ENCODE peak calls at places on chromosomes 1 and 21, in five cellular contexts. P, V, M, G and C are unnamed samples.

GRCh38 chr1:36323636-36324321 is at the start of gene EVA1B:
- DNase-seq in G (peak), V (no peak), M (peak), P (peak), C (peak)

GRCh38 chr1:199550384-199551067 is 477.0 kb upstream of the NR5A2 start:
- DNase-seq in M (no peak), G (no peak), V (no peak), P (no peak), C (no peak)

GRCh38 chr1:38941527-38942019 is at the start of gene RHBDL2:
- DNase-seq in M (no peak), P (peak), V (no peak), G (peak), C (no peak)

GRCh38 chr1:151612506-151613274 is 840 bp downstream of the SNX27 start:
- DNase-seq in V (no peak), M (no peak), G (peak), P (peak), C (no peak)

GRCh38 chr1:63968663-63969460 is 195.0 kb downstream of the ROR1 start:
- DNase-seq in V (no peak), M (no peak), G (no peak), P (no peak), C (no peak)

GRCh38 chr1:243294723-243295121 is 38.9 kb downstream of the SDCCAG8 start:
- DNase-seq in V (no peak), P (no peak), G (peak), M (no peak), C (no peak)

GRCh38 chr21:15617968-15618367 is 111.8 kb upstream of the USP25 start:
- DNase-seq in M (no peak), P (no peak), G (peak), V (no peak), C (no peak)

GRCh38 chr1:165117482-165117881 is 239.0 kb downstream of the LMX1A start:
- DNase-seq in G (no peak), V (no peak), M (no peak), P (no peak), C (no peak)

GRCh38 chr1:3984586-3984985 is 84.5 kb upstream of the C1orf174 start:
- DNase-seq in G (no peak), P (no peak), M (no peak), V (no peak), C (no peak)

GRCh38 chr1:174637487-174637886 is 189.7 kb downstream of the GPR52 start:
- DNase-seq in P (no peak), M (no peak), G (no peak), V (no peak), C (no peak)

GRCh38 chr1:45325816-45326506 is 734 bp upstream of the HPDL start:
- DNase-seq in P (no peak), M (no peak), V (no peak), G (no peak), C (no peak)

GRCh38 chr1:29426701-29427279 is 190.5 kb downstream of the PTPRU start:
- DNase-seq in G (no peak), V (no peak), M (no peak), P (no peak), C (no peak)

GRCh38 chr1:172450524-172450885 is 6.6 kb upstream of the PIGC start:
- DNase-seq in M (no peak), V (no peak), P (no peak), G (no peak), C (no peak)

GRCh38 chr1:22376976-22377375 is 74.7 kb upstream of the ZBTB40 start:
- DNase-seq in P (no peak), M (no peak), G (peak), V (no peak), C (no peak)

GRCh38 chr21:28337319-28337718 is 655.4 kb downstream of the LTN1 start:
- DNase-seq in M (no peak), G (peak), V (no peak), P (no peak), C (no peak)

GRCh38 chr1:36612881-36613280 is 130.2 kb upstream of the CSF3R start:
- DNase-seq in V (no peak), G (no peak), P (no peak), M (no peak), C (no peak)

GRCh38 chr1:24991242-24992037 is 61.4 kb upstream of the RUNX3 start:
- DNase-seq in V (no peak), G (no peak), P (no peak), M (no peak), C (no peak)

GRCh38 chr21:18614327-18614726 is 210.7 kb upstream of the TMPRSS15 start:
- DNase-seq in P (no peak), G (no peak), M (no peak), V (no peak), C (no peak)

GRCh38 chr21:46645840-46646239 is 10.4 kb downstream of the PRMT2 start:
- DNase-seq in V (no peak), P (no peak), G (no peak), M (no peak), C (no peak)

GRCh38 chr21:14866859-14867560 is 197.8 kb downstream of the NRIP1 start:
- DNase-seq in G (no peak), M (no peak), V (no peak), P (no peak), C (no peak)

GRCh38 chr1:176944606-176945005 is 219.9 kb downstream of the ASTN1 start:
- DNase-seq in P (no peak), V (no peak), M (no peak), G (no peak), C (no peak)

GRCh38 chr1:147723691-147724323 is 36.6 kb downstream of the GJA5 start:
- DNase-seq in P (no peak), V (no peak), M (peak), G (peak), C (no peak)

GRCh38 chr1:160104520-160104885 is 6.1 kb upstream of the IGSF8 start:
- DNase-seq in P (no peak), M (no peak), G (no peak), V (no peak), C (no peak)

GRCh38 chr21:41168391-41169257 is 664 bp downstream of the BACE2 start:
- DNase-seq in G (peak), P (peak), V (no peak), M (no peak), C (no peak)

GRCh38 chr1:186535388-186536133 is 74.6 kb upstream of the PDC start:
- DNase-seq in V (no peak), G (peak), M (no peak), P (no peak), C (no peak)

GRCh38 chr1:5996641-5997270 is 4.5 kb upstream of the NPHP4 start:
- DNase-seq in G (no peak), V (no peak), P (no peak), M (no peak), C (peak)

GRCh38 chr1:221396526-221396925 is 345.4 kb downstream of the DUSP10 start:
- DNase-seq in G (no peak), M (no peak), P (no peak), V (no peak), C (no peak)

GRCh38 chr1:16324456-16324890 is 27.8 kb downstream of the FBXO42 start:
- DNase-seq in V (peak), G (peak), M (no peak), P (peak), C (no peak)

GRCh38 chr21:15804247-15804985 is 74.6 kb downstream of the USP25 start:
- DNase-seq in P (no peak), V (no peak), G (no peak), M (no peak), C (no peak)

GRCh38 chr1:28129150-28129549 is 40.7 kb upstream of the EYA3 start:
- DNase-seq in P (no peak), M (no peak), G (peak), V (no peak), C (no peak)

GRCh38 chr1:208962867-208963266 is 620.6 kb upstream of the CAMK1G start:
- DNase-seq in M (no peak), P (no peak), G (no peak), V (no peak), C (no peak)

GRCh38 chr1:179151908-179152682 is 70.2 kb downstream of the TOR3A start:
- DNase-seq in P (no peak), M (no peak), V (no peak), G (no peak), C (no peak)

GRCh38 chr1:50667710-50668356 is 244.6 kb upstream of the DMRTA2 start:
- DNase-seq in V (no peak), P (no peak), M (no peak), G (no peak), C (no peak)

GRCh38 chr1:154614247-154614646 is 6.3 kb upstream of the ADAR start:
- DNase-seq in G (no peak), M (no peak), V (no peak), P (no peak), C (no peak)

GRCh38 chr1:71351438-71351837 is 270.6 kb upstream of the ZRANB2 start:
- DNase-seq in V (no peak), P (no peak), G (peak), M (no peak), C (no peak)

GRCh38 chr1:172719694-172720138 is 60.8 kb downstream of the FASLG start:
- DNase-seq in P (no peak), V (no peak), G (peak), M (peak), C (no peak)

GRCh38 chr21:39386194-39386593 is 37.3 kb upstream of the HMGN1 start:
- DNase-seq in G (no peak), P (no peak), V (no peak), M (no peak), C (no peak)
- H3K27ac ChIP-seq in G (peak), P (peak), V (peak), M (peak), C (peak)

DNA sequence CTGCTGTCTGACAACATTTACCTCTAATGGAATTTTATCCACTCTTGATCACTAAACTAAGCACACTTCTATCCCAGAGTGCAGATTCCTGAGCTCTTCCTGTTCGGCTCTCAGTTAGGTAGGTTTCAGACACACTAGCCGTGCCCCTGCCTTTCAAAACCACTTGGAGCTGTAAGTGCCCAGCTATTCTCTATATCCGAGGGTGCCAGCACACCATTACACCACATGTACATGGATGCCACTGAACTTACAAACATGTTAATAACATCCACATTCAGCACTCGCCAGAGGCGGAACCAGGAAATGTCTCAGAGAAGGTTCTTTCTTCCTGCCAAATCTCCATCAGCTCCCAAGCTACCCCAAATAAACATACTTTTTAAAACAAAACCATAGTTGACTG is 78.5 kb upstream of the CTTNBP2NL start:
- DNase-seq in V (no peak), P (peak), M (no peak), G (no peak), C (no peak)
- H3K27ac ChIP-seq in V (no peak), P (peak), M (no peak), G (no peak), C (no peak)

GRCh38 chr1:180925471-180926051 is 12.9 kb downstream of the KIAA1614 start:
- DNase-seq in V (no peak), P (no peak), M (no peak), G (no peak), C (no peak)
- H3K27ac ChIP-seq in V (no peak), P (no peak), M (no peak), G (no peak), C (no peak)

GRCh38 chr1:103492003-103492665 is 33.4 kb upstream of the RNPC3 start:
- DNase-seq in G (no peak), P (no peak), M (no peak), V (no peak), C (no peak)

GRCh38 chr1:103496014-103496635 is 29.4 kb upstream of the RNPC3 start:
- DNase-seq in G (no peak), V (no peak), M (no peak), P (no peak), C (no peak)

DNA sequence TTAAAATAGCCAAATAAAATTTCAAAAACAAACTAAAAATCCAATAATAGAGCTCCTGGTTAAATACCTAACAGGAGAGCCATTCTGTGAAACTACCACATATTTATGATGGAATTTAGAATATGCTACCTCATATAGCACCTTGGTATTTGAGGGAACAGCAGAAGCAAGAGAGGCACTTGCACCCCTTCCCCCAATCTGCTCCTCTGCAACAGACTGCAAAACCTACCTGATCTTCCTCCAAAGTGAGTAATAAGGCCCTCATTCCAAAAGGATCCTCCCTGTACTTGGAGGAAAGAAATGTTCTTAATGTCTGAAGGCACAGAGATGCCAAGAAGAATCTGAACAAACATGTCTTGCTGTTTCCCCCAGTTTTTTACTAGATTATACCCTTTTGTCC is 28.1 kb upstream of the RNPC3 start:
- DNase-seq in G (no peak), V (no peak), P (no peak), M (no peak), C (no peak)
- H3K27ac ChIP-seq in G (no peak), V (no peak), P (no peak), M (no peak), C (no peak)

GRCh38 chr21:42424848-42425602 is 21.3 kb downstream of the UBASH3A start:
- DNase-seq in P (no peak), G (no peak), M (peak), V (no peak), C (peak)
- H3K27ac ChIP-seq in P (no peak), G (no peak), M (peak), V (no peak), C (peak)

DNA sequence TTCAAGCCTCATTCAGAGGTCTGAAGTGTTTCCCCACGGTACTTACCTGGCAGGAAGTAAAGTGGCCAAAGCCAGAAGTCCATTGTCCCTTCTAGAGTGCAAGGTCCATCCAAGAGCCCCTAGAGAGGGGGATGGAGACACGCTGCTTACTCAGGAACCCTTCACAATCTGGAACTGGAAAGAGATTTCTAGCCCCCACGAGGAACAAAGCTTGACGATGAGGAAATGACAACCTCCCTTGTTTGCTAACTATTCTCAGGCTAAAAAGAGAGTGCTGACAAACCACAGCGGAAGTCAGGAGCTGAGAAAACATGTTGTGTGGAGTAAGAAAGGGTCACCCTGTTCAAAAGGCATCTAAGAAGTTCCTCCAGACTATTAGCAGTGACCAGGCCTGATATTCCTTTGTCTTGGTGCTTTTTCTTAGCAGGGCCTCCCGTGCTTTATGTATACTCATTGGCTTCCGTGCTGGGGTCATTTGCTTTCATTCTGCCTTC is at the start of gene FCMR:
- DNase-seq in G (no peak), V (no peak), M (peak), P (peak), C (no peak)
- H3K27ac ChIP-seq in G (no peak), V (no peak), M (peak), P (no peak), C (peak)

GRCh38 chr1:211009944-211010343 is 124.0 kb downstream of the KCNH1 start:
- DNase-seq in P (no peak), V (no peak), M (no peak), G (no peak), C (no peak)

GRCh38 chr1:211013346-211014240 is 120.4 kb downstream of the KCNH1 start:
- DNase-seq in G (no peak), P (no peak), V (no peak), M (no peak), C (no peak)

GRCh38 chr1:211007830-211008229 is 126.1 kb downstream of the KCNH1 start:
- DNase-seq in V (no peak), G (no peak), M (no peak), P (no peak), C (no peak)
- H3K27ac ChIP-seq in V (no peak), G (no peak), M (no peak), P (no peak), C (no peak)

DNA sequence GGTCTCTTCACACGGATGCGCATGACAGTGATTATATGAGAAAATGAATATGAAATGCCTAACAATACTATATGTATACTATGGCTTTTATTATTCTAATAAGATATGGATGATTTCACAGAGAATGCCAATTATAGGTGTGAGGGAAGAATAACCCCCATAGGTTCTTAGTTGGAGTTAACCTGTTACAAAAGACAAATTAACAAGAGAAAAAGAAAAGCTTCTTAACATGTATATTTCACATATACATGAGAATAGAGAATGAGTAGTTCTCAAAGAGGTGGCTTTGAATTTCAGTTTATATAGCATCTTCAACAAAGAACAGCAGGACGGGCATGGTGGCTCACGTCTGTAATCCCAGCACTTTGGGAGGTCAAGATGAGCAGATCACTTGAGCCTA is 24.0 kb upstream of the DMRTB1 start:
- DNase-seq in V (no peak), M (no peak), G (no peak), P (no peak), C (no peak)
- H3K27ac ChIP-seq in V (no peak), M (no peak), G (no peak), P (no peak), C (no peak)

DNA sequence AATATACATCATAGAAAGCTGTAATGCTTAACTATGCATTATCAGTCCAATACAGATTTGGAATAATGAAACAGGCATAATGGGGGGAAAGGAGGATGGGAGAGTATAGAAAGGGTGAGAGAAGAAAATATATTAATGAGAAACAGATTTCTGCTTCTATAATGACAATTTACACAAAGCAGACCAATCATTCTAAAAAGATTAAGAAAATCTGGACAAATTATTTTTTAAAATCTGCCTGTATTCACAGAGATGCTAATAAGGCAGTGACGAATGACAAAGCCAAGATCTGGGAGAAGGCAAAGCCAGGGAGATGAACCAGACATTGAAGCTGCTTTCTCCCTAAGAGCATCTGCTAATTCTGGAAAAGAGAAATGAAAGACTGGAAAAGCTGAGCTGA is 50.0 kb downstream of the SPATA6 start:
- DNase-seq in M (no peak), P (no peak), V (no peak), G (no peak), C (no peak)
- H3K27ac ChIP-seq in M (no peak), P (no peak), V (no peak), G (no peak), C (no peak)

GRCh38 chr1:211036701-211037494 is 97.0 kb downstream of the KCNH1 start:
- DNase-seq in P (no peak), M (no peak), G (peak), V (peak), C (no peak)
- H3K27ac ChIP-seq in P (no peak), M (no peak), G (no peak), V (no peak), C (no peak)